ENCODE peak calls at places on chromosome 3, in eight cellular contexts. Q, T, F, V, P, O, K and J are unnamed samples.

GRCh38 chr3:127900536-127900935 is 14.5 kb upstream of the KBTBD12 start:
- DNase-seq in Q (no peak), T (no peak), F (no peak), V (no peak), P (no peak), O (no peak), K (no peak), J (no peak)

GRCh38 chr3:18390024-18390660 is 35.0 kb downstream of the SATB1 start:
- DNase-seq in Q (no peak), T (no peak), F (no peak), V (no peak), P (no peak), O (no peak), K (no peak), J (no peak)

GRCh38 chr3:141722076-141722475 is 16.0 kb upstream of the RNF7 start:
- DNase-seq in Q (no peak), T (no peak), F (no peak), V (no peak), P (no peak), O (no peak), K (no peak), J (no peak)

GRCh38 chr3:60095511-60095910 is 1045.7 kb upstream of the CFAP20DC start:
- DNase-seq in Q (no peak), T (no peak), F (no peak), V (no peak), P (no peak), O (no peak), K (no peak), J (no peak)

GRCh38 chr3:149593416-149594160 is 64.2 kb downstream of the WWTR1 start:
- DNase-seq in Q (no peak), T (no peak), F (no peak), V (no peak), P (no peak), O (no peak), K (no peak), J (no peak)

GRCh38 chr3:69143605-69144004 is 21.2 kb upstream of the LMOD3 start:
- DNase-seq in Q (no peak), T (no peak), F (no peak), V (no peak), P (no peak), O (no peak), K (no peak), J (no peak)

GRCh38 chr3:39843440-39843839 is 34.0 kb downstream of the MYRIP start:
- DNase-seq in Q (no peak), T (no peak), F (no peak), V (no peak), P (no peak), O (no peak), K (no peak), J (no peak)

GRCh38 chr3:194572131-194572789 is 61.0 kb downstream of the TMEM44 start:
- DNase-seq in Q (no peak), T (no peak), F (peak; percentile 31), V (no peak), P (peak; percentile 72), O (no peak), K (no peak), J (peak; percentile 62)

GRCh38 chr3:34275811-34276210 is 477.4 kb downstream of the PDCD6IP start:
- DNase-seq in Q (no peak), T (no peak), F (no peak), V (no peak), P (no peak), O (no peak), K (no peak), J (no peak)

GRCh38 chr3:100033814-100034490 is 80.3 kb downstream of the FILIP1L start:
- DNase-seq in Q (no peak), T (no peak), F (no peak), V (no peak), P (no peak), O (no peak), K (no peak), J (no peak)

GRCh38 chr3:63993653-63994079 is 29.6 kb downstream of the PSMD6 start:
- DNase-seq in Q (peak; percentile 66), T (peak; percentile 71), F (peak; percentile 63), V (peak; percentile 78), P (peak; percentile 68), O (peak; percentile 67), K (peak; percentile 47), J (peak; percentile 57)

GRCh38 chr3:37243811-37244748 is 69.7 kb upstream of the LRRFIP2 start:
- DNase-seq in Q (peak; percentile 86), T (peak; percentile 88), F (peak; percentile 64), V (peak; percentile 68), P (peak; percentile 86), O (peak; percentile 69), K (no peak), J (peak; percentile 90)

GRCh38 chr3:112814256-112814655 is 32.4 kb downstream of the CD200R1L start:
- DNase-seq in Q (no peak), T (no peak), F (no peak), V (no peak), P (no peak), O (no peak), K (peak; percentile 60), J (no peak)

GRCh38 chr3:191809326-191809949 is 348.5 kb downstream of the PYDC2 start:
- DNase-seq in Q (no peak), T (no peak), F (no peak), V (no peak), P (no peak), O (peak; percentile 6), K (no peak), J (no peak)

GRCh38 chr3:27022096-27022761 is 347.0 kb downstream of the NEK10 start:
- DNase-seq in Q (no peak), T (no peak), F (no peak), V (no peak), P (no peak), O (no peak), K (no peak), J (no peak)

GRCh38 chr3:13750731-13751130 is 129.1 kb downstream of the WNT7A start:
- DNase-seq in Q (no peak), T (no peak), F (no peak), V (no peak), P (no peak), O (no peak), K (no peak), J (no peak)

GRCh38 chr3:178971614-178972013 is 100.0 kb downstream of the ZMAT3 start:
- DNase-seq in Q (no peak), T (no peak), F (no peak), V (no peak), P (no peak), O (no peak), K (no peak), J (no peak)

GRCh38 chr3:178964551-178964950 is 107.1 kb downstream of the ZMAT3 start:
- DNase-seq in Q (no peak), T (no peak), F (no peak), V (no peak), P (no peak), O (peak; percentile 60), K (no peak), J (no peak)

GRCh38 chr3:178968996-178969700 is 102.5 kb downstream of the ZMAT3 start:
- DNase-seq in Q (no peak), T (no peak), F (no peak), V (no peak), P (no peak), O (no peak), K (no peak), J (no peak)

GRCh38 chr3:178967184-178967532 is 104.5 kb downstream of the ZMAT3 start:
- DNase-seq in Q (no peak), T (no peak), F (no peak), V (no peak), P (no peak), O (no peak), K (no peak), J (no peak)

GRCh38 chr3:178966299-178967183 is 105.1 kb downstream of the ZMAT3 start:
- DNase-seq in Q (no peak), T (no peak), F (no peak), V (peak; percentile 34), P (no peak), O (no peak), K (no peak), J (no peak)
- H3K27ac ChIP-seq in Q (no peak overlapping the region), T (no peak overlapping the region), F (no peak overlapping the region), V (no peak overlapping the region), P (peak overlapping the region; percentile 52), O (no peak overlapping the region), K (no peak overlapping the region), J (no peak overlapping the region)

GRCh38 chr3:133928903-133929607 is 33.4 kb upstream of the RAB6B start:
- DNase-seq in Q (peak; percentile 12), T (no peak), F (no peak), V (no peak), P (no peak), O (no peak), K (no peak), J (no peak)
- H3K27me3 ChIP-seq in Q (no peaks in the 10 kb centered on the region), T (peaks cover 7% of the 10 kb centered on the region), F (no peaks in the 10 kb centered on the region), V (no peaks in the 10 kb centered on the region), P (no peaks in the 10 kb centered on the region), O (peaks cover 17% of the 10 kb centered on the region), K (no peaks in the 10 kb centered on the region), J (no peaks in the 10 kb centered on the region)

DNA sequence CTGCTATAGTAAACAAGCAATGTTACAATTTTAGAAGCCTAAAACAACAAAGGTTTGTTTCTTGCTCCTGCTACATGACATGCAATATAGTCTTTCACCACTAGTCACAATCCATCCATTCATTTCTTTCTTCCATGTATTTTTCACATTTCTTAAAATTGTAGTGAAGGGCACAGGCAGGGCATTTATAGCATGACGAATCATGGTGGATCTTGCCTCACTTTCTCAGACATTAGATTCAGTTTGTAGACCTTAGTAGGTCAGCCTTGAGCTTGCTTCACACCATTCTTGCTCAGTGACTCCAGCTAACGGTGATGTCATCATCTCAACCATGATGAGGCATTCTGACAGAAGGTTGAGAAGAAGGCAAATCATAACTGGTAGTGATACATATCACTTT is 546.8 kb downstream of the TBL1XR1 start:
- DNase-seq in Q (no peak), T (no peak), F (no peak), V (no peak), P (no peak), O (no peak), K (no peak), J (no peak)
- TF ChIP-seq CTCF in Q (no peak), T (no peak), F (no peak), V (no peak), P (peak; percentile 25), O (no peak), K (peak; percentile 20), J (no peak)

GRCh38 chr3:16378920-16379319 is 113.9 kb downstream of the OXNAD1 start:
- DNase-seq in Q (no peak), T (no peak), F (no peak), V (no peak), P (no peak), O (no peak), K (peak; percentile 68), J (no peak)
- H3K27ac ChIP-seq in Q (no peak overlapping the region), T (no peak overlapping the region), F (no peak overlapping the region), V (no peak overlapping the region), P (no peak overlapping the region), O (no peak overlapping the region), K (peak overlapping the region; percentile 88), J (no peak overlapping the region)